ENCODE peak calls at places on chromosomes 13 and 19, in four cellular contexts. V, R, P and W are unnamed samples.
A peak's percentile ranks its signal among the peaks of the same experiment; 100 is the strongest.

GRCh38 chr13:113164492-113164891 is 6.0 kb downstream of the PROZ start:
- DNase-seq in V (no peak), R (no peak), P (no peak), W (no peak)

GRCh38 chr13:42478531-42479156 is 95.3 kb upstream of the TNFSF11 start:
- DNase-seq in V (no peak), R (peak; percentile 30), P (no peak), W (peak; percentile 7)

GRCh38 chr13:73623281-73623680 is 510.9 kb downstream of the KLF12 start:
- DNase-seq in V (no peak), R (no peak), P (no peak), W (no peak)

GRCh38 chr19:44303976-44304568 is 753 bp downstream of the ZNF235 start:
- DNase-seq in V (peak; percentile 20), R (peak; percentile 25), P (no peak), W (peak; percentile 3)

GRCh38 chr13:90156390-90156789 is 1191.1 kb upstream of the MIR17HG start:
- DNase-seq in V (no peak), R (no peak), P (no peak), W (no peak)

GRCh38 chr13:19984430-19985218 is 26.1 kb downstream of the ZMYM2 start:
- DNase-seq in V (peak; percentile 24), R (peak; percentile 16), P (peak; percentile 50), W (peak; percentile 72)

GRCh38 chr19:35901854-35902661 is at the start of gene HCST:
- DNase-seq in V (no peak), R (no peak), P (no peak), W (peak; percentile 22)

GRCh38 chr19:39174558-39175544 is 21.9 kb upstream of the NCCRP1 start:
- DNase-seq in V (no peak), R (no peak), P (no peak), W (no peak)

GRCh38 chr19:2475018-2475701 is 767 bp upstream of the GADD45B start:
- DNase-seq in V (peak; percentile 43), R (peak; percentile 76), P (no peak), W (peak; percentile 48)

GRCh38 chr19:11435833-11436313 is 438 bp downstream of the PRKCSH start:
- DNase-seq in V (peak; percentile 54), R (no peak), P (no peak), W (peak; percentile 31)

GRCh38 chr19:42524943-42525342 is 3.3 kb downstream of the CEACAM1 start:
- DNase-seq in V (no peak), R (no peak), P (no peak), W (no peak)

GRCh38 chr13:43472344-43472743 is 314.4 kb downstream of the ENOX1 start:
- DNase-seq in V (no peak), R (no peak), P (no peak), W (no peak)

GRCh38 chr19:40612831-40613668 is 11.9 kb downstream of the LTBP4 start:
- DNase-seq in V (peak; percentile 94), R (peak; percentile 85), P (no peak), W (no peak)

GRCh38 chr13:93730780-93731179 is 504.2 kb downstream of the GPC6 start:
- DNase-seq in V (no peak), R (no peak), P (no peak), W (peak; percentile 36)

GRCh38 chr19:18433039-18433691 is 4.8 kb downstream of the ISYNA1 start:
- DNase-seq in V (peak; percentile 59), R (no peak), P (no peak), W (no peak)

GRCh38 chr13:102402292-102402691 is 444 bp upstream of the FGF14 start:
- DNase-seq in V (no peak), R (no peak), P (no peak), W (peak; percentile 39)

GRCh38 chr19:9430444-9430843 is 4.9 kb downstream of the ZNF266 start:
- DNase-seq in V (no peak), R (no peak), P (no peak), W (no peak)

GRCh38 chr13:103142091-103142594 is 75.9 kb upstream of the SLC10A2 start:
- DNase-seq in V (no peak), R (no peak), P (no peak), W (no peak)

GRCh38 chr13:80586356-80586755 is 245.4 kb upstream of the SPRY2 start:
- DNase-seq in V (no peak), R (no peak), P (no peak), W (no peak)

GRCh38 chr19:18282021-18282787 is 782 bp upstream of the JUND start:
- DNase-seq in V (no peak), R (no peak), P (no peak), W (no peak)

GRCh38 chr19:29667941-29668340 is 2.7 kb downstream of the PLEKHF1 start:
- DNase-seq in V (peak; percentile 2), R (no peak), P (no peak), W (no peak)

GRCh38 chr13:112716841-112717520 is 27.1 kb downstream of the ATP11A start:
- DNase-seq in V (no peak), R (no peak), P (no peak), W (no peak)

GRCh38 chr13:29508130-29508873 is 87.2 kb downstream of the SLC7A1 start:
- DNase-seq in V (peak; percentile 79), R (peak; percentile 69), P (no peak), W (peak; percentile 79)

GRCh38 chr19:10120538-10121198 is 969 bp upstream of the EIF3G start:
- DNase-seq in V (no peak), R (no peak), P (no peak), W (peak; percentile 92)

GRCh38 chr19:43562698-43563241 is 12.6 kb downstream of the XRCC1 start:
- DNase-seq in V (no peak), R (no peak), P (peak; percentile 91), W (peak; percentile 76)

GRCh38 chr13:32164622-32165268 is 133.2 kb downstream of the FRY start:
- DNase-seq in V (peak; percentile 54), R (peak; percentile 76), P (peak; percentile 11), W (peak; percentile 66)

GRCh38 chr19:55172741-55173140 is 6.3 kb upstream of the DNAAF3 start:
- DNase-seq in V (no peak), R (peak; percentile 46), P (no peak), W (peak; percentile 75)

GRCh38 chr19:47509973-47510372 is 4.9 kb downstream of the NAPA start:
- DNase-seq in V (no peak), R (no peak), P (no peak), W (no peak)

GRCh38 chr13:27171244-27171829 is at the start of gene USP12:
- DNase-seq in V (peak; percentile 48), R (no peak), P (no peak), W (peak; percentile 22)

GRCh38 chr19:8332976-8333770 is 9.9 kb downstream of the KANK3 start:
- DNase-seq in V (no peak), R (no peak), P (no peak), W (no peak)
- H3K4me1 ChIP-seq in V (peaks cover 34% of the 10 kb centered on the region), R (peaks cover 7% of the 10 kb centered on the region), P (peaks cover 2% of the 10 kb centered on the region), W (no peaks in the 10 kb centered on the region)

DNA sequence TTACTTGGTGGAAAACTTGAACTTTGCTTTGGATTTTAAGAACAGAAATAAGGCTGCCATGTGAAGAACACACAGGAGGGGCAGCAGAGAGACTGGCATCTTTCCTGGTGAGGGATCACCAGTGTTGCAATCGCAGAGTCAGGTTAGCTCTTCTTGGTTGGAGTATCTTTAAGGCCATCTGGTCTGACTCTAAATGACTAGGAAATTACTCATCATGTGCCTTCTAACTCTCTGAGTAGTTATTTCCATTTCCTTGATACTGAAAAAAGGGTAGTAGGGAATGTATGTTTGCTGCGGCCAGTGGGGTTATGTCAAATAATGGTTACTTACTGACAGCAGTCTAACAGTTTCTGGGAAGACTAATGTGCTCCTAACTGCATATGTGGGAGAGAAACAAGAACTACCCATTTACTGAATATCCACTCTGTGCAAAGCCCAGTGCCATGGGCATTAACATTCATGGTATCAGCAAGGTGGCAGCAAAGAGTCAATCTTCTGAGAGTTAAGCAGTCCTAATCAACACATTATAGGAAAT is 122.1 kb downstream of the COG6 start:
- DNase-seq in V (no peak), R (peak; percentile 58), P (no peak), W (peak; percentile 90)
- TF ChIP-seq ELK1 in V (no peak), R (no peak), P (no peak), W (no peak)

DNA sequence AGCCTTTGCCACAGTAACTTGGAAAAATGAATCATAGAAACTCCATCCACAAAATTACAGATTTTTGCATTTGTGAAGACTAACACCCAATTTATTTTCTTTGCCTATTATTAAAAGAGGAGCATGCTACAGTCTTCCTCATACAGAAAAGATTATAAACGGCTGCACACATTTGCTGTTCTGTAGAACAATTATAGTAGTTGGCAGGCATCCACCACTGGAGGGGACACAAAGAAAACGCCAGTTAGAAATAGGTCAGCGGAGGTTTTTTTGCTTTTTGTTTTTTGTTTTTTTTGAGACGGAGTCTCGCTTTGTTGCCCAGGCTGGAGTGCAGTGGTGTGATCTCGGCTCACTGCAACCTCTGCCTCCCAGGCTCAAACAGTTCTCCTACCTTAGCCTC is 51.6 kb downstream of the SACS start:
- DNase-seq in V (no peak), R (no peak), P (no peak), W (no peak)
- H3K4me1 ChIP-seq in V (no peaks in the 10 kb centered on the region), R (peaks cover 10% of the 10 kb centered on the region), P (peaks cover 38% of the 10 kb centered on the region), W (peaks cover 16% of the 10 kb centered on the region)

DNA sequence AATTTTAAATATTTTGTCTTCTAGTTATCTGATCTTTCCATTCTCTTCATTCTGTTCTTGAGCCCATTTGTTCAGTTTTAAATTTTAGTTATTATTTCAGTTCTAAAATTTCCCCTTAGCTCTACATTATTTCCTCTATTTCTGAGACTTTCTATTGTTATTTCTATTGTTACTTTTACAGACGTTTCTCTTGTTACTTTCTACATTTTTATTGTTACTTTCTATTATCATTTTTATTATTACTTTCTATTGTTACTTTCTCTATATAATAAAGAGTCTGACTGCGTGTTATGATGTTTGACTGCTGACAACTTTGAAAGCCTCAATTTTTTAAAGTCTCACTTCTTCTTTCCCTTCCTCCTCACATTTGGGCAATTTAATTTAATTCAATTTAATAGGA is 915.7 kb upstream of the PCDH20 start:
- DNase-seq in V (no peak), R (no peak), P (no peak), W (no peak)
- TF ChIP-seq ELK1 in V (no peak), R (no peak), P (no peak), W (no peak)

GRCh38 chr19:13847033-13847899 is 29.7 kb upstream of the NANOS3 start:
- DNase-seq in V (peak; percentile 93), R (peak; percentile 94), P (no peak), W (peak; percentile 91)

GRCh38 chr19:13846533-13847032 is 30.4 kb upstream of the NANOS3 start:
- DNase-seq in V (peak; percentile 84), R (peak; percentile 97), P (peak; percentile 85), W (peak; percentile 93)

GRCh38 chr19:13849277-13849676 is 27.7 kb upstream of the NANOS3 start:
- DNase-seq in V (no peak), R (no peak), P (no peak), W (no peak)

GRCh38 chr19:13848811-13849241 is 28.1 kb upstream of the NANOS3 start:
- DNase-seq in V (no peak), R (peak; percentile 74), P (no peak), W (no peak)

DNA sequence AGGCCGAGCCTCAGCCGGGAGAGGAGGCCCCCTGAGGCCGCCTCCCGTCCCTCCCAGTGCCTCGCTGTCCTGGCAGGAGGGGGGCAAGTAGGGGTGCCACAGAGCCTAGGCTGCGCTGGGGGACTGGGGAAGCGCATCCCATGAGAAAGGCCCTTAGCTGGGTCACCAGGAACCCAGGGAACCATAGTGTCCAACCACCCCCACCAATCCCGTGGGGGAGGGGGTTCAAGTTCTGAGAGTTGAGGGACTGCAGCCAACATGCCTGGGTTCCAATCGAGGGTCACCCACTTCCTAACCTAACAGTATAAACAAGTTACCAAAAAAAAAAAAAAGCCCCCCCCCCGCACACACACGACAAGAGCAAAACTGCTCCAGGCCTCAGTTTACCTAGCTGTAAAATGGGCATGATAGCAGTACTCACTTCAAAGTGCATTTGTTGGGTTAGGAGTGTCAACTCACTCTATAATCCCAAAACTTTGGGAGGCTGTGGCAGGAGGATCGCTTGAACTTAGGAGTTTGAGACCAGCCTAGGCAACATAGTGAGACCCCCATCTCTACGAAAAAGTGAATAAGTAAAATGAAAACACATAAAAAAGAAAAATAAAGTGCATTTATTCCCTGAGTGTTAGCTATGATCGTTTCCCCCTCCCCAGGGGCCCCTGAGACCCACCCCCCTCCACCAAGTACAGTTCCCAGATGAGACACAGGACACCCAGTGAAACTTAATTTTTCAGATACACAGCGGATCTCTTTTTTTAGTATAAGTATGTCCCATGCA is 28.8 kb upstream of the NANOS3 start:
- DNase-seq in V (no peak), R (no peak), P (no peak), W (no peak)
- H3K4me1 ChIP-seq in V (peaks cover 76% of the 10 kb centered on the region), R (peaks cover 83% of the 10 kb centered on the region), P (peaks cover 39% of the 10 kb centered on the region), W (peaks cover 44% of the 10 kb centered on the region)